ENCODE peak calls at places on chromosomes 2 and 18, in ten cellular contexts. One of them, this sample, is unnamed.

GRCh38 chr2:157170299-157170698 is 87.2 kb upstream of the GALNT5 start:
- DNase-seq in CD8-positive, alpha-beta T cell: no peak
- DNase-seq in heart right ventricle: no peak
- DNase-seq in A673: no peak
- DNase-seq in neuronal stem cell: no peak
- DNase-seq in heart left ventricle: no peak
- DNase-seq in CD4-positive, CD25-positive, alpha-beta regulatory T cell: no peak
- DNase-seq in aorta: no peak
- DNase-seq in small intestine: no peak
- DNase-seq in ovary: no peak
- DNase-seq in this sample: no peak

GRCh38 chr2:37837576-37838335 is 87.3 kb upstream of the RMDN2 start:
- DNase-seq in CD8-positive, alpha-beta T cell: no peak
- DNase-seq in heart right ventricle: peak; percentile 34
- DNase-seq in A673: peak; percentile 11
- DNase-seq in neuronal stem cell: no peak
- DNase-seq in heart left ventricle: no peak
- DNase-seq in CD4-positive, CD25-positive, alpha-beta regulatory T cell: no peak
- DNase-seq in aorta: no peak
- DNase-seq in small intestine: no peak
- DNase-seq in ovary: no peak
- DNase-seq in this sample: no peak

GRCh38 chr2:20604401-20604911 is 46.4 kb downstream of the HS1BP3 start:
- DNase-seq in CD8-positive, alpha-beta T cell: no peak
- DNase-seq in heart right ventricle: no peak
- DNase-seq in A673: no peak
- DNase-seq in neuronal stem cell: no peak
- DNase-seq in heart left ventricle: no peak
- DNase-seq in CD4-positive, CD25-positive, alpha-beta regulatory T cell: no peak
- DNase-seq in aorta: peak; percentile 12
- DNase-seq in small intestine: no peak
- DNase-seq in ovary: no peak
- DNase-seq in this sample: no peak

GRCh38 chr2:52857722-52858121 is 909.9 kb upstream of the CHAC2 start:
- DNase-seq in CD8-positive, alpha-beta T cell: no peak
- DNase-seq in heart right ventricle: no peak
- DNase-seq in A673: no peak
- DNase-seq in neuronal stem cell: no peak
- DNase-seq in heart left ventricle: no peak
- DNase-seq in CD4-positive, CD25-positive, alpha-beta regulatory T cell: no peak
- DNase-seq in aorta: no peak
- DNase-seq in small intestine: no peak
- DNase-seq in ovary: no peak
- DNase-seq in this sample: no peak

GRCh38 chr2:147382322-147382948 is 462.4 kb upstream of the ACVR2A start:
- DNase-seq in CD8-positive, alpha-beta T cell: no peak
- DNase-seq in heart right ventricle: no peak
- DNase-seq in A673: no peak
- DNase-seq in neuronal stem cell: no peak
- DNase-seq in heart left ventricle: no peak
- DNase-seq in CD4-positive, CD25-positive, alpha-beta regulatory T cell: no peak
- DNase-seq in aorta: no peak
- DNase-seq in small intestine: peak; percentile 60
- DNase-seq in ovary: no peak
- DNase-seq in this sample: no peak

GRCh38 chr2:199459286-199460100 is 1.8 kb upstream of the SATB2 start:
- DNase-seq in CD8-positive, alpha-beta T cell: peak; percentile 50
- DNase-seq in heart right ventricle: peak; percentile 96
- DNase-seq in A673: peak; percentile 96
- DNase-seq in neuronal stem cell: peak; percentile 95
- DNase-seq in heart left ventricle: peak; percentile 93
- DNase-seq in CD4-positive, CD25-positive, alpha-beta regulatory T cell: no peak
- DNase-seq in aorta: peak; percentile 95
- DNase-seq in small intestine: peak; percentile 89
- DNase-seq in ovary: peak; percentile 88
- DNase-seq in this sample: peak; percentile 47

GRCh38 chr2:118185210-118186109 is 97.2 kb downstream of the INSIG2 start:
- DNase-seq in CD8-positive, alpha-beta T cell: peak; percentile 34
- DNase-seq in heart right ventricle: peak; percentile 39
- DNase-seq in A673: peak; percentile 49
- DNase-seq in neuronal stem cell: peak; percentile 45
- DNase-seq in heart left ventricle: peak; percentile 43
- DNase-seq in CD4-positive, CD25-positive, alpha-beta regulatory T cell: no peak
- DNase-seq in aorta: peak; percentile 80
- DNase-seq in small intestine: peak; percentile 39
- DNase-seq in ovary: peak; percentile 26
- DNase-seq in this sample: peak; percentile 51

GRCh38 chr18:9612989-9613388 is 1.4 kb downstream of the PPP4R1 start:
- DNase-seq in CD8-positive, alpha-beta T cell: no peak
- DNase-seq in heart right ventricle: no peak
- DNase-seq in A673: no peak
- DNase-seq in neuronal stem cell: no peak
- DNase-seq in heart left ventricle: no peak
- DNase-seq in CD4-positive, CD25-positive, alpha-beta regulatory T cell: peak; percentile 7
- DNase-seq in aorta: no peak
- DNase-seq in small intestine: no peak
- DNase-seq in ovary: no peak
- DNase-seq in this sample: no peak

GRCh38 chr18:78927616-78928015 is 52.0 kb upstream of the SALL3 start:
- DNase-seq in CD8-positive, alpha-beta T cell: no peak
- DNase-seq in heart right ventricle: no peak
- DNase-seq in A673: no peak
- DNase-seq in neuronal stem cell: no peak
- DNase-seq in heart left ventricle: no peak
- DNase-seq in CD4-positive, CD25-positive, alpha-beta regulatory T cell: no peak
- DNase-seq in aorta: no peak
- DNase-seq in small intestine: no peak
- DNase-seq in ovary: no peak
- DNase-seq in this sample: no peak

GRCh38 chr2:11753452-11753885 is 7.0 kb downstream of the LPIN1 start:
- DNase-seq in CD8-positive, alpha-beta T cell: no peak
- DNase-seq in heart right ventricle: no peak
- DNase-seq in A673: no peak
- DNase-seq in neuronal stem cell: no peak
- DNase-seq in heart left ventricle: no peak
- DNase-seq in CD4-positive, CD25-positive, alpha-beta regulatory T cell: peak; percentile 57
- DNase-seq in aorta: no peak
- DNase-seq in small intestine: peak; percentile 96
- DNase-seq in ovary: no peak
- DNase-seq in this sample: peak; percentile 41

GRCh38 chr2:96148410-96149217 is 3.4 kb upstream of the DUSP2 start:
- DNase-seq in CD8-positive, alpha-beta T cell: peak; percentile 88
- DNase-seq in heart right ventricle: peak; percentile 73
- DNase-seq in A673: peak; percentile 77
- DNase-seq in neuronal stem cell: peak; percentile 48
- DNase-seq in heart left ventricle: peak; percentile 72
- DNase-seq in CD4-positive, CD25-positive, alpha-beta regulatory T cell: peak; percentile 97
- DNase-seq in aorta: peak; percentile 91
- DNase-seq in small intestine: peak; percentile 77
- DNase-seq in ovary: peak; percentile 54
- DNase-seq in this sample: peak; percentile 100

GRCh38 chr18:9474983-9475642 is at the start of gene RALBP1:
- DNase-seq in CD8-positive, alpha-beta T cell: peak; percentile 96
- DNase-seq in heart right ventricle: peak; percentile 99
- DNase-seq in A673: peak; percentile 100
- DNase-seq in neuronal stem cell: peak; percentile 100
- DNase-seq in heart left ventricle: peak; percentile 99
- DNase-seq in CD4-positive, CD25-positive, alpha-beta regulatory T cell: peak; percentile 96
- DNase-seq in aorta: peak; percentile 100
- DNase-seq in small intestine: peak; percentile 99
- DNase-seq in ovary: peak; percentile 100
- DNase-seq in this sample: peak; percentile 96

GRCh38 chr2:201855356-201855755 is 49.0 kb downstream of the CDK15 start:
- DNase-seq in CD8-positive, alpha-beta T cell: no peak
- DNase-seq in heart right ventricle: no peak
- DNase-seq in A673: no peak
- DNase-seq in neuronal stem cell: no peak
- DNase-seq in heart left ventricle: no peak
- DNase-seq in CD4-positive, CD25-positive, alpha-beta regulatory T cell: no peak
- DNase-seq in aorta: no peak
- DNase-seq in small intestine: no peak
- DNase-seq in ovary: no peak
- DNase-seq in this sample: no peak
- H3K4me1 ChIP-seq in CD8-positive, alpha-beta T cell: peaks cover 12% of the 10 kb centered on the region
- H3K4me1 ChIP-seq in heart right ventricle: peaks cover 5% of the 10 kb centered on the region
- H3K4me1 ChIP-seq in A673: peaks cover 26% of the 10 kb centered on the region
- H3K4me1 ChIP-seq in neuronal stem cell: peaks cover 9% of the 10 kb centered on the region
- H3K4me1 ChIP-seq in heart left ventricle: no peaks in the 10 kb centered on the region
- H3K4me1 ChIP-seq in CD4-positive, CD25-positive, alpha-beta regulatory T cell: peaks cover 5% of the 10 kb centered on the region
- H3K4me1 ChIP-seq in aorta: no peaks in the 10 kb centered on the region
- H3K4me1 ChIP-seq in small intestine: no peaks in the 10 kb centered on the region
- H3K4me1 ChIP-seq in ovary: peaks cover 5% of the 10 kb centered on the region
- H3K4me1 ChIP-seq in this sample: peaks cover 8% of the 10 kb centered on the region

GRCh38 chr2:101999122-101999789 is 7.5 kb downstream of the IL1R2 start:
- DNase-seq in CD8-positive, alpha-beta T cell: no peak
- DNase-seq in heart right ventricle: no peak
- DNase-seq in A673: no peak
- DNase-seq in neuronal stem cell: no peak
- DNase-seq in heart left ventricle: no peak
- DNase-seq in CD4-positive, CD25-positive, alpha-beta regulatory T cell: no peak
- DNase-seq in aorta: no peak
- DNase-seq in small intestine: peak; percentile 53
- DNase-seq in ovary: no peak
- DNase-seq in this sample: no peak
- H3K27ac ChIP-seq in CD8-positive, alpha-beta T cell: no peak overlapping the region
- H3K27ac ChIP-seq in heart right ventricle: no peak overlapping the region
- H3K27ac ChIP-seq in A673: no peak overlapping the region
- H3K27ac ChIP-seq in neuronal stem cell: no peak overlapping the region
- H3K27ac ChIP-seq in heart left ventricle: no peak overlapping the region
- H3K27ac ChIP-seq in CD4-positive, CD25-positive, alpha-beta regulatory T cell: no peak overlapping the region
- H3K27ac ChIP-seq in aorta: no peak overlapping the region
- H3K27ac ChIP-seq in small intestine: no peak overlapping the region
- H3K27ac ChIP-seq in ovary: no peak overlapping the region
- H3K27ac ChIP-seq in this sample: no peak overlapping the region

GRCh38 chr2:17813742-17814458 is 2.4 kb upstream of the MSGN1 start:
- DNase-seq in CD8-positive, alpha-beta T cell: no peak
- DNase-seq in heart right ventricle: peak; percentile 69
- DNase-seq in A673: peak; percentile 77
- DNase-seq in neuronal stem cell: no peak
- DNase-seq in heart left ventricle: peak; percentile 71
- DNase-seq in CD4-positive, CD25-positive, alpha-beta regulatory T cell: no peak
- DNase-seq in aorta: peak; percentile 66
- DNase-seq in small intestine: no peak
- DNase-seq in ovary: no peak
- DNase-seq in this sample: no peak

GRCh38 chr2:17814601-17815000 is 1.7 kb upstream of the MSGN1 start:
- DNase-seq in CD8-positive, alpha-beta T cell: no peak
- DNase-seq in heart right ventricle: no peak
- DNase-seq in A673: no peak
- DNase-seq in neuronal stem cell: no peak
- DNase-seq in heart left ventricle: no peak
- DNase-seq in CD4-positive, CD25-positive, alpha-beta regulatory T cell: no peak
- DNase-seq in aorta: no peak
- DNase-seq in small intestine: no peak
- DNase-seq in ovary: no peak
- DNase-seq in this sample: no peak

GRCh38 chr2:17816396-17817245 is at the start of gene MSGN1:
- DNase-seq in CD8-positive, alpha-beta T cell: no peak
- DNase-seq in heart right ventricle: no peak
- DNase-seq in A673: no peak
- DNase-seq in neuronal stem cell: no peak
- DNase-seq in heart left ventricle: no peak
- DNase-seq in CD4-positive, CD25-positive, alpha-beta regulatory T cell: no peak
- DNase-seq in aorta: no peak
- DNase-seq in small intestine: no peak
- DNase-seq in ovary: no peak
- DNase-seq in this sample: no peak

GRCh38 chr2:17813015-17813741 is 3.1 kb upstream of the MSGN1 start:
- DNase-seq in CD8-positive, alpha-beta T cell: no peak
- DNase-seq in heart right ventricle: no peak
- DNase-seq in A673: peak; percentile 58
- DNase-seq in neuronal stem cell: no peak
- DNase-seq in heart left ventricle: no peak
- DNase-seq in CD4-positive, CD25-positive, alpha-beta regulatory T cell: no peak
- DNase-seq in aorta: no peak
- DNase-seq in small intestine: no peak
- DNase-seq in ovary: no peak
- DNase-seq in this sample: no peak

DNA sequence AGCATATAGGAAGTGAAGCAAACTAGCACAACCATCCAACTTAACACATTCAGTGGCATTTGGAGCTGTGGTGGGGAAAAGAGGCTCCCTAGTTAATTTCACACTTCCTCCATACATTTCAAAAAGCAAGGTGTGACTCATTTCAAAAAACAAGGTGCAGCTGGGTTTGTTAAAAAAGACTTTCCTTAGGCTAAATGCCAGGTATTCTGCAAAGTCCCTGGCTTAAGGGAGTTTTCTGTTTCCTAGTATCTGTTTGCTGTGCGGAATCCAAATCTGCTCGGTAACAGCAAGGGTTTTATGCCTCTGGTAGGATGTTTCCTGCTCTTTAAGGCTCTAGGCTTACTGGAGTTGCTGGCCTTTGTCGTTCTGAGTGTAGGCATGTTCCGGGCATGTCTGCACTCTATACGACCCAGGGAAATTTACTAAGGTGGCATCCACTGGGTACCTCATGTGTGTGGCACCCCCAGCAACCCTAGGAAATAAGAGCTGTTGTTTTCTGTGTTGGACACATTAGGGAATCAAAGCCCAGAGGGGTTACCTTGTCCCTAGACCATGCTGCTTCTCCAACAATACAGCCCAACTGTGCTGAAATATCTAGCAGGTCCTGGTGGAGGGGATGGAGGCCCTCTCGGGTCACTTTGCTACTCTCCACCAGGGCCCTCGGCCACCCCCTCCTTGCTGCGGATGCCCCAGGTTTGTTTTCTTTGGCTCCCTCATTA is 635 bp upstream of the MSGN1 start:
- DNase-seq in CD8-positive, alpha-beta T cell: no peak
- DNase-seq in heart right ventricle: no peak
- DNase-seq in A673: no peak
- DNase-seq in neuronal stem cell: no peak
- DNase-seq in heart left ventricle: no peak
- DNase-seq in CD4-positive, CD25-positive, alpha-beta regulatory T cell: no peak
- DNase-seq in aorta: no peak
- DNase-seq in small intestine: no peak
- DNase-seq in ovary: no peak
- DNase-seq in this sample: no peak
- H3K4me1 ChIP-seq in CD8-positive, alpha-beta T cell: no peaks in the 10 kb centered on the region
- H3K4me1 ChIP-seq in heart right ventricle: peaks cover 21% of the 10 kb centered on the region
- H3K4me1 ChIP-seq in A673: peaks cover 16% of the 10 kb centered on the region
- H3K4me1 ChIP-seq in neuronal stem cell: peaks cover 5% of the 10 kb centered on the region
- H3K4me1 ChIP-seq in heart left ventricle: peaks cover 6% of the 10 kb centered on the region
- H3K4me1 ChIP-seq in CD4-positive, CD25-positive, alpha-beta regulatory T cell: no peaks in the 10 kb centered on the region
- H3K4me1 ChIP-seq in aorta: no peaks in the 10 kb centered on the region
- H3K4me1 ChIP-seq in small intestine: no peaks in the 10 kb centered on the region
- H3K4me1 ChIP-seq in ovary: no peaks in the 10 kb centered on the region
- H3K4me1 ChIP-seq in this sample: no peaks in the 10 kb centered on the region

DNA sequence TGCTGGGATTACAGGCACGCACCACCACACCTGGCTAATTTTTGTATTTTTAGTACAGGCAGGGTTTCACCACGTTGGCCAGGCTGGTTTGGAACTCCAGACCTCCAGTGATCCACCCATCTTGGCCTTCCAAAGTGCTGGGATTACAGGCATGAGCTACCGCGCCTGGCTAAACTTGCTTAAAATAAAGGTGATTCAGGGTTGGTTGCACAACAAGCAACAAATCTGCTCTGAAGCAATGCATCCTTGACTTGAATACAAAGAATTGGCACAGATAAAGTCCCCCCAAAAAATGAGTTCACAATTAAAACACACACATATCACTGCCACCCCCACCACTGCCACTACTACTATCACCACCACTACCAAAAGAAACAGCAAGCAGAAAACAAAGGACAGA is 34.9 kb downstream of the CCDC88A start:
- DNase-seq in CD8-positive, alpha-beta T cell: no peak
- DNase-seq in heart right ventricle: no peak
- DNase-seq in A673: no peak
- DNase-seq in neuronal stem cell: no peak
- DNase-seq in heart left ventricle: no peak
- DNase-seq in CD4-positive, CD25-positive, alpha-beta regulatory T cell: no peak
- DNase-seq in aorta: no peak
- DNase-seq in small intestine: no peak
- DNase-seq in ovary: no peak
- DNase-seq in this sample: no peak
- H3K27ac ChIP-seq in CD8-positive, alpha-beta T cell: no peak overlapping the region
- H3K27ac ChIP-seq in heart right ventricle: no peak overlapping the region
- H3K27ac ChIP-seq in A673: no peak overlapping the region
- H3K27ac ChIP-seq in neuronal stem cell: no peak overlapping the region
- H3K27ac ChIP-seq in heart left ventricle: no peak overlapping the region
- H3K27ac ChIP-seq in CD4-positive, CD25-positive, alpha-beta regulatory T cell: no peak overlapping the region
- H3K27ac ChIP-seq in aorta: no peak overlapping the region
- H3K27ac ChIP-seq in small intestine: no peak overlapping the region
- H3K27ac ChIP-seq in ovary: no peak overlapping the region
- H3K27ac ChIP-seq in this sample: no peak overlapping the region

This sample was measured in naive thymus-derived CD4-positive, alpha-beta T cell.